ENCODE peak calls at places on chromosomes 6 and 20, in four cellular contexts. One of them, this sample, is unnamed.

GRCh38 chr6:90044833-90045337 is 150.6 kb downstream of the GJA10 start:
- DNase-seq in H1: no peak
- DNase-seq in fibroblast of mammary gland: peak; percentile 74
- DNase-seq in left lung: no peak
- DNase-seq in this sample: no peak

GRCh38 chr6:124433369-124434064 is 528.7 kb upstream of the RNF217 start:
- DNase-seq in H1: no peak
- DNase-seq in fibroblast of mammary gland: no peak
- DNase-seq in left lung: no peak
- DNase-seq in this sample: no peak

GRCh38 chr6:16494781-16495180 is 256.4 kb downstream of the GMPR start:
- DNase-seq in H1: no peak
- DNase-seq in left lung: no peak
- DNase-seq in fibroblast of mammary gland: no peak
- DNase-seq in this sample: no peak

GRCh38 chr6:21238208-21238607 is 355.3 kb upstream of the SOX4 start:
- DNase-seq in H1: no peak
- DNase-seq in left lung: no peak
- DNase-seq in fibroblast of mammary gland: no peak
- DNase-seq in this sample: no peak

GRCh38 chr6:49025273-49026240 is 437.5 kb downstream of the MMUT start:
- DNase-seq in fibroblast of mammary gland: no peak
- DNase-seq in H1: no peak
- DNase-seq in left lung: no peak
- DNase-seq in this sample: no peak

GRCh38 chr20:22825546-22825945 is 209.6 kb upstream of the SSTR4 start:
- DNase-seq in H1: no peak
- DNase-seq in left lung: no peak
- DNase-seq in fibroblast of mammary gland: no peak
- DNase-seq in this sample: peak; percentile 64

GRCh38 chr6:14734416-14735340 is 511.2 kb upstream of the JARID2 start:
- DNase-seq in H1: no peak
- DNase-seq in fibroblast of mammary gland: peak; percentile 98
- DNase-seq in left lung: no peak
- DNase-seq in this sample: no peak

GRCh38 chr6:85390775-85391174 is 59.1 kb upstream of the NT5E start:
- DNase-seq in fibroblast of mammary gland: peak; percentile 18
- DNase-seq in left lung: no peak
- DNase-seq in H1: no peak
- DNase-seq in this sample: no peak

GRCh38 chr6:123509112-123509511 is 127.6 kb downstream of the TRDN start:
- DNase-seq in H1: no peak
- DNase-seq in left lung: no peak
- DNase-seq in fibroblast of mammary gland: no peak
- DNase-seq in this sample: no peak

GRCh38 chr6:170292111-170292777 is 1.4 kb upstream of the DLL1 start:
- DNase-seq in left lung: no peak
- DNase-seq in H1: peak; percentile 67
- DNase-seq in fibroblast of mammary gland: no peak
- DNase-seq in this sample: no peak

GRCh38 chr20:59819496-59820203 is 113.8 kb downstream of the SYCP2 start:
- DNase-seq in H1: no peak
- DNase-seq in fibroblast of mammary gland: no peak
- DNase-seq in left lung: no peak
- DNase-seq in this sample: peak; percentile 53

GRCh38 chr6:23969344-23969743 is 156.7 kb upstream of the NRSN1 start:
- DNase-seq in left lung: no peak
- DNase-seq in H1: no peak
- DNase-seq in fibroblast of mammary gland: no peak
- DNase-seq in this sample: no peak

GRCh38 chr6:127937102-127937501 is 36.2 kb upstream of the THEMIS start:
- DNase-seq in left lung: no peak
- DNase-seq in fibroblast of mammary gland: peak; percentile 42
- DNase-seq in H1: no peak
- DNase-seq in this sample: no peak

GRCh38 chr6:13357551-13358075 is 29.3 kb upstream of the TBC1D7 start:
- DNase-seq in left lung: no peak
- DNase-seq in H1: no peak
- DNase-seq in fibroblast of mammary gland: peak; percentile 53
- DNase-seq in this sample: no peak

GRCh38 chr6:139764498-139764986 is 390.1 kb upstream of the CITED2 start:
- DNase-seq in H1: no peak
- DNase-seq in fibroblast of mammary gland: peak; percentile 97
- DNase-seq in left lung: no peak
- DNase-seq in this sample: no peak

GRCh38 chr6:11143394-11144371 is 32.2 kb upstream of the ERVFRD-1 start:
- DNase-seq in fibroblast of mammary gland: peak; percentile 94
- DNase-seq in H1: no peak
- DNase-seq in left lung: peak; percentile 88
- DNase-seq in this sample: no peak

GRCh38 chr6:8429821-8430220 is 5.5 kb downstream of the SLC35B3 start:
- DNase-seq in fibroblast of mammary gland: no peak
- DNase-seq in H1: no peak
- DNase-seq in left lung: no peak
- DNase-seq in this sample: no peak

GRCh38 chr20:45926731-45927070 is 7.8 kb upstream of the PCIF1 start:
- DNase-seq in left lung: no peak
- DNase-seq in H1: no peak
- DNase-seq in fibroblast of mammary gland: no peak
- DNase-seq in this sample: no peak

GRCh38 chr6:73041051-73041450 is 184.2 kb downstream of the KHDC1L start:
- DNase-seq in H1: no peak
- DNase-seq in fibroblast of mammary gland: no peak
- DNase-seq in left lung: no peak
- DNase-seq in this sample: no peak

GRCh38 chr20:25271486-25272222 is 23.8 kb downstream of the PYGB start:
- DNase-seq in left lung: peak; percentile 16
- DNase-seq in H1: peak; percentile 30
- DNase-seq in fibroblast of mammary gland: no peak
- DNase-seq in this sample: no peak

GRCh38 chr6:154386848-154387717 is 30.5 kb upstream of the IPCEF1 start:
- DNase-seq in left lung: no peak
- DNase-seq in H1: no peak
- DNase-seq in fibroblast of mammary gland: peak; percentile 91
- DNase-seq in this sample: no peak

GRCh38 chr20:24389686-24390085 is 79.7 kb upstream of the SYNDIG1 start:
- DNase-seq in fibroblast of mammary gland: no peak
- DNase-seq in left lung: peak; percentile 45
- DNase-seq in H1: no peak
- DNase-seq in this sample: no peak

GRCh38 chr20:33172781-33173180 is 4.8 kb downstream of the BPIFA2 start:
- DNase-seq in left lung: no peak
- DNase-seq in H1: no peak
- DNase-seq in fibroblast of mammary gland: no peak
- DNase-seq in this sample: no peak

GRCh38 chr20:63453029-63453523 is 19.4 kb downstream of the KCNQ2 start:
- DNase-seq in H1: no peak
- DNase-seq in fibroblast of mammary gland: no peak
- DNase-seq in left lung: no peak
- DNase-seq in this sample: no peak

GRCh38 chr6:113644861-113645575 is 212.1 kb upstream of the MARCKS start:
- DNase-seq in fibroblast of mammary gland: peak; percentile 97
- DNase-seq in H1: no peak
- DNase-seq in left lung: no peak
- DNase-seq in this sample: no peak

GRCh38 chr6:15346315-15346714 is 100.4 kb downstream of the JARID2 start:
- DNase-seq in left lung: no peak
- DNase-seq in H1: no peak
- DNase-seq in fibroblast of mammary gland: no peak
- DNase-seq in this sample: no peak

GRCh38 chr6:144405173-144405572 is 120.0 kb downstream of the UTRN start:
- DNase-seq in H1: no peak
- DNase-seq in left lung: no peak
- DNase-seq in fibroblast of mammary gland: peak; percentile 57
- DNase-seq in this sample: no peak

GRCh38 chr20:6671829-6672228 is 95.7 kb upstream of the BMP2 start:
- DNase-seq in left lung: no peak
- DNase-seq in H1: no peak
- DNase-seq in fibroblast of mammary gland: no peak
- DNase-seq in this sample: no peak

GRCh38 chr6:133977983-133978895 is 25.2 kb downstream of the TBPL1 start:
- DNase-seq in H1: no peak
- DNase-seq in fibroblast of mammary gland: peak; percentile 83
- DNase-seq in left lung: no peak
- DNase-seq in this sample: no peak

GRCh38 chr6:134238960-134239795 is 78.7 kb downstream of the SGK1 start:
- DNase-seq in left lung: no peak
- DNase-seq in H1: no peak
- DNase-seq in fibroblast of mammary gland: no peak
- DNase-seq in this sample: no peak

GRCh38 chr20:62977613-62978558 is 25.4 kb downstream of the SLC17A9 start:
- DNase-seq in fibroblast of mammary gland: no peak
- DNase-seq in left lung: no peak
- DNase-seq in H1: no peak
- DNase-seq in this sample: no peak

GRCh38 chr6:11595903-11596302 is 58.4 kb downstream of the TMEM170B start:
- DNase-seq in H1: no peak
- DNase-seq in fibroblast of mammary gland: peak; percentile 14
- DNase-seq in left lung: no peak
- DNase-seq in this sample: no peak

GRCh38 chr20:7085448-7085847 is 318.0 kb downstream of the BMP2 start:
- DNase-seq in left lung: no peak
- DNase-seq in fibroblast of mammary gland: no peak
- DNase-seq in H1: no peak
- DNase-seq in this sample: no peak

GRCh38 chr20:35627121-35627520 is 11.5 kb downstream of the SPAG4 start:
- DNase-seq in fibroblast of mammary gland: no peak
- DNase-seq in H1: no peak
- DNase-seq in left lung: no peak
- DNase-seq in this sample: peak; percentile 66

GRCh38 chr6:15427360-15428070 is 181.6 kb downstream of the JARID2 start:
- DNase-seq in fibroblast of mammary gland: peak; percentile 21
- DNase-seq in left lung: no peak
- DNase-seq in H1: no peak
- DNase-seq in this sample: no peak

GRCh38 chr20:53394433-53394832 is 199.2 kb downstream of the ZNF217 start:
- DNase-seq in H1: no peak
- DNase-seq in left lung: no peak
- DNase-seq in fibroblast of mammary gland: no peak
- DNase-seq in this sample: no peak

GRCh38 chr6:117440558-117441525 is 15.1 kb upstream of the ROS1 start:
- DNase-seq in H1: no peak
- DNase-seq in left lung: no peak
- DNase-seq in fibroblast of mammary gland: peak; percentile 99
- DNase-seq in this sample: no peak

GRCh38 chr20:50344232-50345071 is 153.8 kb downstream of the CEBPB start:
- DNase-seq in fibroblast of mammary gland: no peak
- DNase-seq in left lung: no peak
- DNase-seq in H1: no peak
- DNase-seq in this sample: no peak
- TF ChIP-seq CTCF in fibroblast of mammary gland: peak; percentile 29
- TF ChIP-seq CTCF in left lung: no peak
- TF ChIP-seq CTCF in H1: peak; percentile 72
- TF ChIP-seq CTCF in this sample: peak; percentile 14

DNA sequence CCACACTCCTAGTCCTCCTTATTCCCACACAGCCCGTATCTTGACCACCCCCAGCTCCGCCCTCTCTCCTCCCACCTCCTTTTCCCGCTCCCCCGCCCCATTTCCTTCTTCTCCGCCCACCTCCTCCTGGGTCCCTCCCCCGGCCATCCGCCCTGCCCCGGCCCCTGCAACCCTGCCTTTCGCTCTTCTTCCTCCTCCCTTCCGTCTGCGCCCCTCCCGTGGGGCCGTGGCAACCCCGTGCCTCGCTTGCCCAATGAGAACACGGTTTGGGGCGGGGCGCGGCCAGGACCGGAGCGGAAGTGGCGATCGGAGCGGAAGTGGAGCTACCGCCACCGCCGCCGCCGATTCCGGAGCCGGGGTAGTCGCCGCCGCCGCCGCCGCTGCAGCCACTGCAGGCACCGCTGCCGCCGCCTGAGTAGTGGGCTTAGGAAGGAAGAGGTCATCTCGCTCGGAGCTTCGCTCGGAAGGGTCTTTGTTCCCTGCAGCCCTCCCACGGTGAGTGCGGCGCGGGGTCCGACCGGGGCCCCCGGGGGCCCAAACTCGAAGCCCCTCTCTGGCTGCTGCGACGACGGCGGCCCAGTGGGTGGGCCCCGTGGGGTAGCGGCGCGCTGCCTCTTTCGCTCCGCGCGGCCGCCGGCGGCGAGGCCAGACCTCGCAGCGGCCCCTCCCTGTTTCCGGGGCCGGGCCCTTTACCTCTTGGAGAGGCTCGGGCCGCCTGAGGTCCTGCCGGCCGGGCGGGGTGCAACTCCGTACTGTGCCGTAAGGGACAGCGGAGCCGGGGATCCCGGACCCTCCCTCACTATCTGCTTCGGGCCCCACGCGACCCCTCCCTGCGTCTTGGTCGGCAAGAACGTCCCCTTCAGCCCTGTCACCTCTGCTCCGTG is at the start of gene YWHAB:
- DNase-seq in fibroblast of mammary gland: peak; percentile 93
- DNase-seq in left lung: peak; percentile 99
- DNase-seq in H1: peak; percentile 98
- DNase-seq in this sample: peak; percentile 99
- TF ChIP-seq CTCF in fibroblast of mammary gland: no peak
- TF ChIP-seq CTCF in left lung: peak; percentile 44
- TF ChIP-seq CTCF in H1: peak; percentile 13
- TF ChIP-seq CTCF in this sample: no peak

DNA sequence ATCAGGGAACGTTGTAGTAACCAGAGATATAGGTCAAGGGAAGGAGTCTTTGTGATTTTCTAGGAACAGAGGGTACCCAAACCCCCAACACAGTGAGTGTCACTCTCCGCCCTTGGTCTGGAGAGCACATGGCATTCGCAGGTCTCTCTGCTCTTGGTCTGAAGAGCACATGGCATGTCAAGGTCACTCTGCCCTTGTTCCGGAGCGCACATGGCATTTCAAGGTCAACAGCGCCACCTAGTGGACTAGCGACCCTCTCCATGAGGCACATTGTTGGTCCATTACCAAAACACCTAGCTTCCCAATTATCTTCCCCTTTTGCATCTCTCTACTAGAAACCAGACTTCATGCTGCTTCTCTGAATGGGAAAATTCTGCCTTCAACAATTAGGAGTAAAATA is 260.0 kb downstream of the C6orf118 start:
- DNase-seq in fibroblast of mammary gland: peak; percentile 14
- DNase-seq in H1: peak; percentile 90
- DNase-seq in left lung: no peak
- DNase-seq in this sample: no peak
- TF ChIP-seq CTCF in fibroblast of mammary gland: peak; percentile 42
- TF ChIP-seq CTCF in H1: peak; percentile 75
- TF ChIP-seq CTCF in left lung: no peak
- TF ChIP-seq CTCF in this sample: no peak

GRCh38 chr20:16368645-16369292 is 204.5 kb downstream of the KIF16B start:
- DNase-seq in left lung: no peak
- DNase-seq in fibroblast of mammary gland: peak; percentile 57
- DNase-seq in H1: no peak
- DNase-seq in this sample: no peak
- TF ChIP-seq CTCF in left lung: no peak
- TF ChIP-seq CTCF in fibroblast of mammary gland: no peak
- TF ChIP-seq CTCF in H1: no peak
- TF ChIP-seq CTCF in this sample: peak; percentile 18

GRCh38 chr6:168513766-168514165 is 72.8 kb downstream of the SMOC2 start:
- DNase-seq in left lung: no peak
- DNase-seq in fibroblast of mammary gland: no peak
- DNase-seq in H1: no peak
- DNase-seq in this sample: no peak
- TF ChIP-seq CTCF in left lung: no peak
- TF ChIP-seq CTCF in fibroblast of mammary gland: no peak
- TF ChIP-seq CTCF in H1: no peak
- TF ChIP-seq CTCF in this sample: no peak